ENCODE peak calls at places on chromosomes 6 and 20, in ten cellular contexts. D, P, W, Q, T, B, G, H, X and A are unnamed samples. For H3K9me3, the result is how much of the 10 kb centered on the place peaks cover.

GRCh38 chr6:68313911-68314310 is 321.2 kb upstream of the ADGRB3 start:
- DNase-seq in Q (peak), W (no peak), D (no peak), T (no peak), X (no peak), B (no peak), P (no peak), G (no peak), H (no peak), A (no peak)

GRCh38 chr6:6659600-6660327 is 71.2 kb downstream of the LY86 start:
- DNase-seq in P (peak), G (no peak), T (no peak), X (no peak), B (no peak), H (no peak), W (no peak), Q (no peak), D (no peak), A (no peak)

GRCh38 chr6:14732845-14733757 is 512.8 kb upstream of the JARID2 start:
- DNase-seq in B (peak), D (no peak), H (no peak), Q (peak), X (no peak), G (no peak), T (no peak), W (no peak), P (no peak), A (peak)

GRCh38 chr20:48945840-48946514 is 24.5 kb downstream of the ARFGEF2 start:
- DNase-seq in B (peak), D (no peak), X (no peak), W (peak), Q (peak), H (no peak), T (no peak), G (no peak), P (no peak), A (peak)

GRCh38 chr6:98525860-98526259 is 308.5 kb upstream of the POU3F2 start:
- DNase-seq in G (no peak), D (no peak), P (no peak), X (no peak), W (no peak), T (no peak), Q (no peak), H (no peak), B (no peak), A (no peak)

GRCh38 chr6:100617633-100618348 is 153.1 kb upstream of the SIM1 start:
- DNase-seq in X (no peak), D (no peak), B (no peak), Q (peak), G (no peak), H (no peak), T (no peak), P (no peak), W (no peak), A (no peak)

GRCh38 chr6:55528624-55529023 is 50.4 kb downstream of the HMGCLL1 start:
- DNase-seq in W (peak), H (no peak), T (peak), P (no peak), D (no peak), B (peak), G (no peak), Q (peak), X (no peak), A (peak)

GRCh38 chr6:11974089-11974488 is 38.0 kb upstream of the HIVEP1 start:
- DNase-seq in X (no peak), W (no peak), B (no peak), H (no peak), Q (peak), P (no peak), G (no peak), D (no peak), T (no peak), A (no peak)

GRCh38 chr6:136683209-136683941 is 108.9 kb downstream of the MAP3K5 start:
- DNase-seq in T (peak), H (no peak), B (no peak), P (no peak), X (no peak), D (no peak), G (no peak), Q (no peak), W (no peak), A (no peak)

GRCh38 chr20:36467076-36467999 is 74.0 kb upstream of the MYL9 start:
- DNase-seq in D (peak), Q (peak), H (peak), T (peak), W (peak), X (no peak), P (peak), G (peak), B (no peak), A (peak)

GRCh38 chr20:58829531-58829941 is 21.2 kb downstream of the GNAS-AS1 start:
- DNase-seq in W (no peak), T (no peak), X (no peak), B (peak), P (no peak), H (no peak), G (peak), D (peak), Q (no peak), A (peak)

GRCh38 chr6:117346142-117346930 is 79.4 kb downstream of the ROS1 start:
- DNase-seq in X (no peak), T (no peak), B (peak), W (peak), Q (peak), D (no peak), G (no peak), H (no peak), P (no peak), A (no peak)

GRCh38 chr20:48847498-48848205 is 19.9 kb upstream of the PREX1 start:
- DNase-seq in W (no peak), D (no peak), B (no peak), H (no peak), G (no peak), X (no peak), Q (no peak), T (no peak), P (no peak), A (no peak)

GRCh38 chr20:4341804-4342560 is 326.6 kb upstream of the RNF24 start:
- DNase-seq in D (no peak), T (no peak), W (peak), G (no peak), Q (peak), H (no peak), P (no peak), B (peak), X (no peak), A (peak)

GRCh38 chr6:135372758-135373157 is 124.8 kb downstream of the AHI1 start:
- DNase-seq in B (no peak), D (no peak), W (no peak), Q (peak), P (no peak), H (no peak), T (no peak), X (no peak), G (no peak), A (no peak)

GRCh38 chr20:40335437-40335836 is 353.6 kb downstream of the MAFB start:
- DNase-seq in H (no peak), X (no peak), W (no peak), G (no peak), P (no peak), B (no peak), Q (no peak), T (no peak), D (no peak), A (no peak)

GRCh38 chr6:107202876-107203468 is 87.7 kb upstream of the BEND3 start:
- DNase-seq in W (peak), G (no peak), P (no peak), T (no peak), X (no peak), D (no peak), Q (no peak), H (no peak), B (no peak), A (no peak)

GRCh38 chr20:10369723-10370090 is 64.3 kb downstream of the MKKS start:
- DNase-seq in Q (peak), T (no peak), B (peak), G (no peak), P (no peak), X (no peak), W (peak), H (no peak), D (no peak), A (peak)

GRCh38 chr20:48617481-48617880 is 210.3 kb downstream of the PREX1 start:
- DNase-seq in D (peak), B (no peak), W (no peak), H (peak), P (no peak), X (no peak), T (no peak), G (no peak), Q (no peak), A (no peak)

GRCh38 chr6:109736273-109737031 is 45.4 kb downstream of the FIG4 start:
- DNase-seq in P (no peak), B (no peak), T (no peak), X (no peak), H (no peak), G (no peak), Q (no peak), W (no peak), D (no peak), A (no peak)

GRCh38 chr20:23363257-23363649 is 1.3 kb downstream of the GZF1 start:
- DNase-seq in Q (no peak), D (peak), P (no peak), W (no peak), T (no peak), B (no peak), X (no peak), G (peak), H (no peak), A (peak)

GRCh38 chr6:14274552-14275492 is 157.2 kb downstream of the CD83 start:
- DNase-seq in D (no peak), B (no peak), H (peak), W (no peak), P (no peak), X (no peak), G (no peak), T (no peak), Q (no peak), A (peak)

GRCh38 chr20:22686097-22686496 is 101.7 kb upstream of the FOXA2 start:
- DNase-seq in W (peak), T (peak), Q (peak), G (peak), H (peak), B (peak), P (no peak), D (peak), X (peak), A (peak)

GRCh38 chr20:62921119-62921687 is 5.1 kb downstream of the DIDO1 start:
- DNase-seq in G (no peak), T (peak), D (peak), X (no peak), B (peak), H (peak), W (peak), Q (peak), P (no peak), A (peak)

GRCh38 chr6:44739163-44739562 is 351.7 kb downstream of the CDC5L start:
- DNase-seq in B (no peak), P (no peak), W (no peak), G (no peak), Q (no peak), H (no peak), T (no peak), X (no peak), D (no peak), A (no peak)

GRCh38 chr6:39225946-39226437 is 3.3 kb downstream of the KCNK5 start:
- DNase-seq in X (no peak), G (no peak), D (no peak), B (no peak), P (peak), Q (no peak), W (peak), T (no peak), H (no peak), A (no peak)

GRCh38 chr6:47151232-47151898 is 109.2 kb upstream of the ADGRF1 start:
- DNase-seq in Q (no peak), W (no peak), X (no peak), P (no peak), D (no peak), T (no peak), H (no peak), B (no peak), G (no peak), A (no peak)

GRCh38 chr20:48197034-48197433 is 411.8 kb upstream of the SULF2 start:
- DNase-seq in P (no peak), Q (no peak), D (no peak), B (no peak), G (no peak), H (no peak), X (no peak), W (no peak), T (no peak), A (no peak)

GRCh38 chr6:99608059-99608885 is 1.6 kb downstream of the PRDM13 start:
- DNase-seq in X (no peak), H (no peak), T (no peak), D (no peak), W (no peak), G (no peak), B (no peak), Q (no peak), P (no peak), A (no peak)

GRCh38 chr6:99605911-99606669 is 543 bp upstream of the PRDM13 start:
- DNase-seq in X (no peak), B (no peak), Q (no peak), P (no peak), T (no peak), D (no peak), H (no peak), G (no peak), W (no peak), A (no peak)

GRCh38 chr6:99606670-99607415 is at the start of gene PRDM13:
- DNase-seq in G (no peak), W (no peak), H (no peak), B (no peak), T (no peak), Q (no peak), D (no peak), X (no peak), P (no peak), A (peak)

GRCh38 chr6:99608886-99609482 is 2.4 kb downstream of the PRDM13 start:
- DNase-seq in B (no peak), T (no peak), P (no peak), H (no peak), X (no peak), Q (no peak), D (no peak), W (no peak), G (no peak), A (no peak)

GRCh38 chr6:99607416-99608036 is 893 bp downstream of the PRDM13 start:
- DNase-seq in P (no peak), D (no peak), X (no peak), B (no peak), G (no peak), T (no peak), W (no peak), H (no peak), Q (no peak), A (no peak)
- H3K9me3 ChIP-seq in P (under half), D (under half), X (under half), B (under half), G (under half), T (under half), W (under half), H (under half), Q (under half), A (under half)

GRCh38 chr6:167564416-167565250 is 239.7 kb downstream of the TTLL2 start:
- DNase-seq in X (no peak), B (no peak), T (no peak), D (no peak), G (no peak), P (peak), Q (no peak), W (no peak), H (no peak), A (no peak)
- H3K9me3 ChIP-seq in X (under half), B (under half), T (under half), D (under half), G (under half), P (under half), Q (under half), W (under half), H (under half), A (under half)

GRCh38 chr6:28776269-28777146 is 147.3 kb downstream of the TRIM27 start:
- DNase-seq in Q (no peak), G (no peak), W (no peak), B (no peak), H (no peak), D (no peak), X (no peak), T (no peak), P (no peak), A (no peak)
- H3K9me3 ChIP-seq in Q (under half), G (under half), W (under half), B (under half), H (under half), D (under half), X (under half), T (half or more), P (under half), A (under half)

GRCh38 chr6:170157567-170158218 is 133.2 kb downstream of the DLL1 start:
- DNase-seq in D (peak), P (no peak), X (no peak), T (no peak), Q (no peak), B (no peak), G (no peak), H (peak), W (no peak), A (no peak)
- H3K9me3 ChIP-seq in D (under half), P (under half), X (under half), T (under half), Q (under half), B (under half), G (under half), H (under half), W (under half), A (under half)

DNA sequence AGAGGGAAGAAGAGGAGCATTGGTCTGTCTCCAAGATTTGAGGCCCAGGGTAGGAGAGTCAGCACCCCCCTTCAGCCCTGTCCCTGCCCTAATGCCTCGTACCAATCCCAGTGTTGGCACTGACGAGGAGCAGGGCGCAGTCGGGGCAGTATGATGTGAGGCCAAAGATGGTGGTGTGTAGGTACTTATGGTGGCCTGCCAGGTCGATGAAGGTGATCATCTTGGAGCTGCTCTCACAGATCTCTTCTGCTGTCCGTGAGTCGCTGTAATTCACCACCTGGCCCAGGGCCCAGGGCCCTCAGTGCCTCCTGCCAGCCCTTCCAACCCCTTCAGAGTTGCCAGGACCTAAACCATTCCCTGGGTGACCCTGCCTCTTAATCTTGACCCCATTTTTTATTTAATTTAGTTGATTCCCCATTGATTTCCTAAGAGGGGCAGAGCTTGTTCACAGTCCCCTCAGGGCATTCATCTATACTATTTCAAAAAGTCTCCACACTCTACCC is 4.2 kb downstream of the GTPBP2 start:
- DNase-seq in P (no peak), H (no peak), B (no peak), D (peak), W (no peak), G (no peak), T (no peak), X (no peak), Q (no peak), A (peak)
- H3K9me3 ChIP-seq in P (under half), H (under half), B (under half), D (under half), W (under half), G (under half), T (under half), X (under half), Q (under half), A (under half)

GRCh38 chr6:168310945-168311344 is 8.6 kb downstream of the DACT2 start:
- DNase-seq in G (no peak), X (no peak), Q (no peak), D (no peak), P (no peak), B (no peak), T (no peak), W (no peak), H (no peak), A (no peak)
- H3K9me3 ChIP-seq in G (under half), X (under half), Q (under half), D (under half), P (under half), B (under half), T (under half), W (under half), H (under half), A (under half)